ENCODE peak calls at places on chromosomes 1 and 21, in nine cellular contexts. N is HFFc6; F is CD8-positive, alpha-beta memory T cell; X is NCI-H774; C is sigmoid colon; L is GM03348; I is NCI-H446; J is T-cell; Z is BJ. G is an unnamed sample.

GRCh38 chr1:2049517-2050481 is at the start of gene PRKCZ:
- DNase-seq in I (no peak), C (peak; percentile 78), Z (no peak), F (peak; percentile 95), L (no peak), J (peak; percentile 84), X (peak; percentile 77), N (no peak), G (no peak)

GRCh38 chr1:228009116-228009827 is 2.5 kb downstream of the WNT3A start:
- DNase-seq in C (peak; percentile 26), N (no peak), L (no peak), F (no peak), I (no peak), X (no peak), J (no peak), Z (no peak), G (no peak)

GRCh38 chr1:111666828-111667227 is 47.2 kb downstream of the RAP1A start:
- DNase-seq in I (no peak), F (no peak), X (no peak), L (no peak), C (no peak), N (no peak), J (no peak), Z (no peak), G (no peak)

GRCh38 chr1:145887631-145888030 is 2.0 kb upstream of the ANKRD35 start:
- DNase-seq in L (no peak), C (no peak), Z (no peak), J (no peak), X (no peak), I (no peak), N (no peak), F (no peak), G (no peak)

GRCh38 chr1:14571810-14572767 is 26.4 kb upstream of the KAZN start:
- DNase-seq in L (no peak), I (no peak), F (no peak), N (no peak), X (no peak), C (no peak), Z (no peak), J (no peak), G (no peak)

GRCh38 chr1:37124501-37124900 is 90.2 kb upstream of the GRIK3 start:
- DNase-seq in N (no peak), L (no peak), C (no peak), I (no peak), J (no peak), X (no peak), Z (no peak), F (no peak), G (no peak)

GRCh38 chr1:45876000-45876399 is 72.6 kb downstream of the MAST2 start:
- DNase-seq in L (no peak), J (no peak), I (no peak), X (no peak), F (no peak), C (no peak), Z (no peak), N (no peak), G (no peak)

GRCh38 chr1:89605692-89606091 is 27.2 kb upstream of the LRRC8C start:
- DNase-seq in L (no peak), X (no peak), Z (no peak), J (no peak), N (peak; percentile 30), F (no peak), C (no peak), I (no peak), G (no peak)

GRCh38 chr1:28322209-28322608 is 6.6 kb upstream of the MED18 start:
- DNase-seq in I (no peak), J (no peak), Z (no peak), F (no peak), X (no peak), N (no peak), C (no peak), L (no peak), G (no peak)

GRCh38 chr21:45320261-45320990 is 32.7 kb upstream of the POFUT2 start:
- DNase-seq in Z (no peak), X (no peak), C (peak; percentile 67), N (no peak), I (no peak), J (no peak), F (no peak), L (no peak), G (no peak)

GRCh38 chr1:113391643-113392271 is 1.4 kb downstream of the MAGI3 start:
- DNase-seq in L (no peak), F (peak; percentile 48), Z (no peak), J (no peak), C (no peak), X (no peak), N (no peak), I (no peak), G (no peak)

GRCh38 chr1:194755241-194755953 is 1569.0 kb upstream of the B3GALT2 start:
- DNase-seq in L (no peak), C (no peak), I (peak; percentile 95), J (no peak), F (no peak), X (no peak), N (no peak), Z (no peak), G (no peak)